ENCODE peak calls at places on chromosomes 2 and 18, in nine cellular contexts. Q is SJCRH30; R is caudate nucleus; M is T-cell; O is RCC 7860; C is NAMALWA; S is stimulated activated CD8-positive, alpha-beta memory T cell treated with anti-CD3 and anti-CD28 coated beads, Interleukin-15, amount 100 ng/mL, for 1 hour; P is cardiac fibroblast; X is H7. I is an unnamed sample.

GRCh38 chr2:23269747-23270146 is 115.2 kb upstream of the KLHL29 start:
- DNase-seq in S (no peak), M (no peak), P (no peak), X (no peak), O (no peak), R (no peak), Q (peak), C (no peak), I (no peak)

GRCh38 chr2:236089271-236090026 is 78.7 kb downstream of the GBX2 start:
- DNase-seq in S (no peak), X (no peak), P (no peak), O (no peak), M (no peak), R (no peak), Q (no peak), C (no peak), I (no peak)

GRCh38 chr2:16219292-16219975 is 279.1 kb downstream of the MYCN start:
- DNase-seq in R (no peak), X (no peak), O (no peak), S (no peak), C (no peak), M (no peak), P (no peak), Q (no peak), I (no peak)

GRCh38 chr2:861655-862355 is 88.8 kb upstream of the SNTG2 start:
- DNase-seq in M (no peak), C (no peak), O (no peak), S (no peak), Q (peak), X (peak), R (no peak), P (no peak), I (no peak)

GRCh38 chr2:20178404-20179178 is 46.3 kb downstream of the SDC1 start:
- DNase-seq in C (no peak), R (no peak), Q (no peak), P (no peak), O (no peak), S (no peak), X (no peak), M (no peak), I (no peak)

GRCh38 chr18:50987261-50987660 is 19.4 kb downstream of the ELAC1 start:
- DNase-seq in S (no peak), R (no peak), O (no peak), M (no peak), Q (no peak), P (no peak), X (no peak), C (no peak), I (no peak)

GRCh38 chr2:225354281-225354774 is 45.2 kb upstream of the NYAP2 start:
- DNase-seq in C (no peak), Q (peak), R (no peak), M (no peak), X (no peak), S (no peak), O (peak), P (no peak), I (peak)

GRCh38 chr18:21218862-21219261 is 23.2 kb upstream of the GREB1L start:
- DNase-seq in P (no peak), O (no peak), C (no peak), S (no peak), M (no peak), R (no peak), X (peak), Q (no peak), I (no peak)

GRCh38 chr2:1925516-1925915 is 181.2 kb upstream of the PXDN start:
- DNase-seq in R (no peak), O (no peak), S (no peak), C (no peak), Q (no peak), P (no peak), M (no peak), X (no peak), I (no peak)

GRCh38 chr2:28068098-28068497 is 177.6 kb downstream of the BABAM2 start:
- DNase-seq in R (no peak), X (no peak), C (no peak), M (no peak), O (no peak), S (no peak), P (no peak), Q (no peak), I (no peak)

GRCh38 chr18:10346786-10347415 is 107.5 kb upstream of the APCDD1 start:
- DNase-seq in M (no peak), R (no peak), P (no peak), O (no peak), Q (no peak), C (no peak), S (no peak), X (no peak), I (no peak)

GRCh38 chr2:215055891-215056290 is 82.5 kb downstream of the ABCA12 start:
- DNase-seq in P (no peak), S (no peak), C (no peak), M (no peak), X (no peak), O (no peak), Q (no peak), R (no peak), I (no peak)

GRCh38 chr18:9016819-9017169 is 85.7 kb upstream of the NDUFV2 start:
- DNase-seq in O (no peak), Q (no peak), M (no peak), C (no peak), R (no peak), X (no peak), S (no peak), P (peak), I (peak)

GRCh38 chr2:209383212-209383611 is 40.6 kb upstream of the MAP2 start:
- DNase-seq in S (no peak), C (no peak), M (no peak), O (peak), P (peak), R (no peak), X (no peak), Q (no peak), I (peak)

GRCh38 chr2:66364495-66364992 is 70.4 kb upstream of the MEIS1 start:
- DNase-seq in S (no peak), R (no peak), C (no peak), P (peak), O (peak), M (no peak), Q (peak), X (no peak), I (peak)

GRCh38 chr2:73110622-73111299 is 2.0 kb downstream of the RAB11FIP5 start:
- DNase-seq in R (no peak), S (no peak), O (no peak), M (no peak), X (no peak), Q (peak), P (no peak), C (no peak), I (peak)

GRCh38 chr2:96089356-96090180 is 26.8 kb downstream of the ADRA2B start:
- DNase-seq in P (no peak), Q (no peak), S (no peak), R (no peak), X (peak), C (no peak), O (no peak), M (no peak), I (no peak)

GRCh38 chr2:220228310-220229006 is 601.0 kb downstream of the SLC4A3 start:
- DNase-seq in P (peak), R (no peak), Q (peak), M (no peak), O (peak), S (no peak), X (no peak), C (no peak), I (peak)

GRCh38 chr2:47653909-47654789 is 128.8 kb upstream of the MSH6 start:
- DNase-seq in S (no peak), P (peak), O (no peak), R (no peak), M (no peak), Q (peak), X (peak), C (peak), I (no peak)

GRCh38 chr2:226185613-226186211 is 613.9 kb downstream of the IRS1 start:
- DNase-seq in Q (peak), O (no peak), P (peak), S (no peak), X (no peak), C (no peak), R (no peak), M (no peak), I (peak)

GRCh38 chr18:60060578-60060977 is 160.8 kb downstream of the PMAIP1 start:
- DNase-seq in Q (no peak), M (no peak), O (peak), R (no peak), S (no peak), P (no peak), C (no peak), X (no peak), I (no peak)

GRCh38 chr2:19362652-19363473 is 4.4 kb upstream of the OSR1 start:
- DNase-seq in C (no peak), O (peak), R (no peak), M (no peak), S (no peak), Q (peak), X (peak), P (peak), I (peak)

GRCh38 chr2:67156796-67157195 is 240.3 kb upstream of the ETAA1 start:
- DNase-seq in M (no peak), O (no peak), X (no peak), C (no peak), R (no peak), Q (no peak), S (no peak), P (no peak), I (no peak)

GRCh38 chr2:232447638-232448472 is 8.1 kb upstream of the ALPI start:
- DNase-seq in M (no peak), R (no peak), Q (no peak), S (no peak), C (no peak), O (no peak), P (no peak), X (peak), I (no peak)

I was measured in fibroblast of gingiva.